ENCODE peak calls at places on chromosomes 12 and 14, in seven cellular contexts. F is adrenal gland, B is stomach, I is uterus, Z is spleen, R is lower leg skin, X is tibial nerve. T is an unnamed sample.

GRCh38 chr14:46048127-46048526 is 603.5 kb downstream of the RPL10L start:
- DNase-seq in F (no peak), B (peak; percentile 27), I (no peak), Z (no peak), R (no peak), X (no peak), T (no peak)

GRCh38 chr12:55931780-55932545 is 1.0 kb downstream of the DGKA start:
- DNase-seq in F (peak; percentile 63), B (peak; percentile 61), I (peak; percentile 62), Z (peak; percentile 93), R (peak; percentile 94), X (peak; percentile 34), T (peak; percentile 59)

GRCh38 chr12:111942557-111942956 is 70.4 kb downstream of the TMEM116 start:
- DNase-seq in F (peak; percentile 35), B (peak; percentile 27), I (no peak), Z (no peak), R (no peak), X (no peak), T (no peak)

GRCh38 chr12:27616356-27617150 is 79.7 kb upstream of the REP15 start:
- DNase-seq in F (no peak), B (no peak), I (no peak), Z (no peak), R (no peak), X (no peak), T (no peak)

GRCh38 chr12:111434049-111434448 is 28.3 kb downstream of the SH2B3 start:
- DNase-seq in F (no peak), B (no peak), I (no peak), Z (no peak), R (no peak), X (no peak), T (no peak)

GRCh38 chr12:55955800-55956508 is 9.9 kb downstream of the PMEL start:
- DNase-seq in F (no peak), B (peak; percentile 32), I (peak; percentile 27), Z (no peak), R (no peak), X (no peak), T (no peak)

GRCh38 chr12:6235499-6235898 is 35.3 kb downstream of the CD9 start:
- DNase-seq in F (peak; percentile 74), B (peak; percentile 50), I (no peak), Z (peak; percentile 79), R (no peak), X (no peak), T (no peak)

GRCh38 chr12:79127268-79127895 is 262.8 kb downstream of the SYT1 start:
- DNase-seq in F (no peak), B (no peak), I (no peak), Z (no peak), R (no peak), X (no peak), T (no peak)

GRCh38 chr12:66156654-66157053 is 13.1 kb downstream of the TMBIM4 start:
- DNase-seq in F (no peak), B (no peak), I (no peak), Z (no peak), R (no peak), X (no peak), T (no peak)

GRCh38 chr12:123085730-123086487 is 65.0 kb downstream of the PITPNM2 start:
- DNase-seq in F (peak; percentile 85), B (peak; percentile 68), I (peak; percentile 47), Z (peak; percentile 82), R (no peak), X (no peak), T (peak; percentile 82)

DNA sequence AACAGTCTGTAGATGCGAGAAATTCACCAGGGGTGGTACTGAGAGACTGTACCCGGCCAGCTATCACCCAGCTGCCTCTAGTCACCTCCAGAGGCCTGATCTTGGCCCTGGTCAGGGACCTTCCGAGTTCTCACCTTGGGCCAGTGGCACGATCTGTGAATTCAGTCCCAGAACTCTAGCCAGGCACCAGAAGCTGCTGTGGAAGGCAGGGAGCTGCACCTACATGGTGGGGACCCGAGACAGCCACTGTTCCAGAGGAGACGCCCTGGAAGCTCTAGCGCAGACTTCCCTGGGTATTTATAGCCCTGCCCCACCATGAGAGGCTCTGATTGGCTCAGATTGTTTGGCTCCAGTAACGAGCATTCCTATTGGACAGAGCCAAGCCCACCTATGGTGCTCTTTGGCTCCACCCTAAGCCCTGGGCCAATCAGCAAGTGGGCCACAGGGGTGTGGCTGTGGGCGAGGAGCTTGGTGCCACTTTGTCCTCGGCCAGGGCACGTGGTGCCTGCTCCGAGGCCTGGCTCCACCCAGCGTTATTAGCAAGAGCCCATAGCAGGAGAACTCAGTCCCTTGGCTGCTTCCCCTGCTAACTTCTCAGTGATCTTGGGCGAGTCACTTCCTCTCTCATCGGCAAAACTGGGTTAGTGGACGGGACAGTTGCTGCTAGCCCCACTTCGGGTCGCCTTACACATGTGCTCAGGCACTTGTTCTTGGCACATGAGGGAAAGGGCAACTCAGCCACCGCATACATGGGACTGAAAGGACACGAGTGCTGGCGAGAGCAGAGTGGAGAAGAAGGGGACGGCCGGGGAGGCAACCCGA is 89.0 kb upstream of the BCL11B start:
- DNase-seq in F (no peak), B (no peak), I (no peak), Z (no peak), R (no peak), X (no peak), T (no peak)
- TF ChIP-seq POLR2A in F (no peak), B (no peak), I (no peak), Z (no peak), R (no peak), X (no peak), T (no peak)

GRCh38 chr14:20681348-20682126 is 2.8 kb upstream of the RNASE4 start:
- DNase-seq in F (peak; percentile 87), B (peak; percentile 86), I (peak; percentile 84), Z (peak; percentile 87), R (peak; percentile 96), X (peak; percentile 92), T (peak; percentile 61)
- TF ChIP-seq POLR2A in F (no peak), B (no peak), I (no peak), Z (no peak), R (no peak), X (no peak), T (no peak)

DNA sequence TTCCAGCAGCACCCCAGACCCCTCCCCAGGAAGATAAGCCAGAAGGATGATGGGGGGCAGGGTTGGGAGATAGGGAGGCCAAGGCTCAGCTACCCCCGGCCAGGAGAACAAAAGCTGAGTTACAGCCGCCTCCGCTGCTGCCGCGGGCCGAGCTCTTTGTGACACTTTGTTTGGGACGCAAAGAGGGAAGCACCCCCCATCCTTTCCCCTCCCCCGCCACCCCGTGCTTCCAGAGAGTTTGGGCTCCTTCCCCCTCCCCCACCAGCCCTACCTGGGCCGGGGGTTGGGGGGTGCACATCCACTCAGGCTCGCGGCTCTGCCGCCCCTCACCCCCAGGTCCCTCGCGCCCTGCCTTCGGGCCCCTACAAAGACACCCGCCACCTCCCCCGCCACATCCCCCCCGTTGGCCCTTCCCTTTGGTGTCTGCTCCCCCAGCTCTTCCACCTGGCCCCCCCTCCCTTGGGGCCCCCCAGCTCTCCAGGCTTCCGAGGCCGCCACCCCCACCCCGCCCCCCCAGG is 780 bp downstream of the ZNF219 start:
- DNase-seq in F (peak; percentile 62), B (no peak), I (no peak), Z (peak; percentile 79), R (no peak), X (no peak), T (no peak)
- TF ChIP-seq POLR2A in F (peak; percentile 50), B (no peak), I (no peak), Z (no peak), R (no peak), X (no peak), T (no peak)

GRCh38 chr12:120702629-120703028 is 7.6 kb upstream of the UNC119B start:
- DNase-seq in F (peak; percentile 68), B (peak; percentile 70), I (no peak), Z (no peak), R (no peak), X (no peak), T (no peak)
- TF ChIP-seq POLR2A in F (peak; percentile 17), B (no peak), I (no peak), Z (no peak), R (no peak), X (no peak), T (no peak)

GRCh38 chr14:39114073-39114838 is at the start of gene GEMIN2:
- DNase-seq in F (peak; percentile 91), B (peak; percentile 97), I (peak; percentile 94), Z (peak; percentile 97), R (peak; percentile 98), X (peak; percentile 91), T (peak; percentile 94)
- TF ChIP-seq POLR2A in F (peak; percentile 47), B (no peak), I (no peak), Z (no peak), R (no peak), X (no peak), T (peak; percentile 32)

GRCh38 chr12:127239781-127240180 is 1027.2 kb upstream of the TMEM132C start:
- DNase-seq in F (no peak), B (no peak), I (no peak), Z (no peak), R (no peak), X (no peak), T (no peak)

GRCh38 chr12:127240249-127240929 is 1026.6 kb upstream of the TMEM132C start:
- DNase-seq in F (no peak), B (no peak), I (no peak), Z (no peak), R (no peak), X (no peak), T (no peak)

GRCh38 chr12:127235771-127236170 is 1031.2 kb upstream of the TMEM132C start:
- DNase-seq in F (no peak), B (no peak), I (no peak), Z (no peak), R (no peak), X (no peak), T (no peak)

GRCh38 chr12:127236491-127236890 is 1030.5 kb upstream of the TMEM132C start:
- DNase-seq in F (no peak), B (no peak), I (no peak), Z (no peak), R (no peak), X (no peak), T (no peak)

GRCh38 chr12:127238061-127238460 is 1028.9 kb upstream of the TMEM132C start:
- DNase-seq in F (no peak), B (no peak), I (no peak), Z (no peak), R (no peak), X (no peak), T (no peak)
- TF ChIP-seq POLR2A in F (no peak), B (no peak), I (no peak), Z (no peak), R (no peak), X (no peak), T (no peak)

DNA sequence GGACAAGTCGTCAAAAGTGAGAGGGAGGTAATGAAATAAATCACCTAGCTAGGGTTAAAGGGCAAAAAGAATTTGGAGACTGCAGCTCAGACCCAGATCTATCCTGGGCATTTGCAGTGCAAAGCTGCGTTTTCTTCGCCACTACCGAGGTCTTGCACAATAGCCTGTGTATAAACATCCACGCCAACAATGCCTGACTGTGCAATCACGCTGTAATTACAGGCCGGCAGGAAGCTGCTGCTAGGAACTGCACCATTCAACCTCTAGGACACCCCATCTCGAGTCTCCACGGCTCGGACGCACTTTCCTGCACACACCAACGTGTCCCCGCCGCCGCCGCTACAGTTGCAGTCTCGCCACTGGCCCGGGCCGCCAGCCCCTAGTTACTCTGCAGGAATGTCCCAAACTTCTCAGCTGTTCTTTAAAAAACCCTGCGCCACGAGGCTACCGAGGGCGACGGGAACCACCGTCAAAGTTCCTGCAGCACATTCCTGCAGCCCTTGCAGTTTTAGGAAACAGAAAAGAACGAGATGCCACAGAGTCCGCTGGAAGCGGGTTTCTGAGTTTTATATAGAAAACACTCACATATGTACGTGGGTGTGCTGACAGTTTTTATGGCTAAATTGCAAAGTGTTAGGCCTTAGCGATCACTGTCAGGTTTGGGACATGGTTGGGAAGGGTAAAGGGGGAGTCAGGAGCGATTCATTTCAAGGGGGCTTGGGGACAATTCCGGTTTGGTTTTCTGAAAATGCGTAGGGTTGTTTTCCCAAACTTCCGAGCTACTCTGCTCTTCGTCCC is 65.6 kb upstream of the PTGR2 start:
- DNase-seq in F (peak; percentile 72), B (peak; percentile 79), I (peak; percentile 89), Z (peak; percentile 92), R (peak; percentile 96), X (peak; percentile 83), T (peak; percentile 89)
- TF ChIP-seq POLR2A in F (peak; percentile 90), B (no peak), I (no peak), Z (peak; percentile 73), R (no peak), X (peak; percentile 67), T (peak; percentile 94)

T was measured in right lobe of liver.